ENCODE peak calls at places on chromosomes 7 and 10, in six cellular contexts. M is heart left ventricle, W is epithelial cell of esophagus, L is cardiac muscle cell, V is lung, X is astrocyte of the spinal cord. H is an unnamed sample.

GRCh38 chr7:84070770-84071169 is 123.8 kb downstream of the SEMA3A start:
- DNase-seq in W (no peak), M (no peak), X (no peak), V (no peak), L (no peak), H (no peak)

GRCh38 chr10:75401569-75402485 is at the start of gene ZNF503:
- DNase-seq in L (peak), X (peak), V (peak), W (peak), M (peak), H (peak)

GRCh38 chr10:103759100-103759781 is 96.1 kb downstream of the SH3PXD2A start:
- DNase-seq in W (peak), V (no peak), X (peak), M (peak), L (peak), H (peak)

GRCh38 chr10:17075975-17076374 is 53.6 kb downstream of the CUBN start:
- DNase-seq in L (no peak), M (no peak), V (no peak), W (no peak), X (no peak), H (peak)

GRCh38 chr10:90227259-90227658 is 525.9 kb downstream of the KIF20B start:
- DNase-seq in W (peak), X (peak), M (no peak), V (no peak), L (no peak), H (peak)

GRCh38 chr10:43006490-43006889 is 70.4 kb upstream of the RET start:
- DNase-seq in X (no peak), L (no peak), W (no peak), M (no peak), V (no peak), H (no peak)

GRCh38 chr10:36888925-36889573 is 236.3 kb upstream of the ANKRD30A start:
- DNase-seq in X (no peak), V (no peak), L (peak), M (no peak), W (peak), H (peak)

GRCh38 chr7:128108641-128109423 is 77.6 kb upstream of the LRRC4 start:
- DNase-seq in W (no peak), M (no peak), L (no peak), X (no peak), V (no peak), H (no peak)

GRCh38 chr7:40133561-40134427 is 628 bp downstream of the MPLKIP start:
- DNase-seq in V (no peak), M (no peak), W (peak), L (no peak), X (peak), H (peak)

GRCh38 chr10:128476845-128477244 is 350.6 kb upstream of the MKI67 start:
- DNase-seq in X (no peak), V (no peak), L (no peak), W (no peak), M (no peak), H (no peak)

GRCh38 chr7:18434171-18434570 is 61.4 kb upstream of the HDAC9 start:
- DNase-seq in W (no peak), M (no peak), V (no peak), L (no peak), X (no peak), H (no peak)

GRCh38 chr10:30587522-30588031 is 42.0 kb downstream of the LYZL2 start:
- DNase-seq in V (peak), X (no peak), M (peak), W (peak), L (no peak), H (no peak)

GRCh38 chr10:12707461-12708185 is 293.9 kb downstream of the CCDC3 start:
- DNase-seq in M (peak), L (peak), W (peak), X (peak), V (no peak), H (peak)

GRCh38 chr10:1390200-1390599 is 334.0 kb downstream of the WDR37 start:
- DNase-seq in W (no peak), M (no peak), L (no peak), V (no peak), X (no peak), H (no peak)

GRCh38 chr7:6437251-6437650 is 10.5 kb downstream of the DAGLB start:
- DNase-seq in X (no peak), M (no peak), V (no peak), W (peak), L (no peak), H (no peak)

GRCh38 chr10:119933179-119933578 is 40.6 kb downstream of the SEC23IP start:
- DNase-seq in X (peak), V (no peak), W (no peak), M (no peak), L (peak), H (peak)

GRCh38 chr10:86556532-86556931 is 34.9 kb upstream of the WAPL start:
- DNase-seq in X (no peak), W (peak), V (no peak), L (no peak), M (no peak), H (no peak)

GRCh38 chr7:141533149-141533949 is 17.9 kb upstream of the AGK start:
- DNase-seq in V (peak), W (peak), L (peak), X (peak), M (peak), H (peak)

GRCh38 chr10:29751232-29751631 is 116.5 kb upstream of the SVIL start:
- DNase-seq in L (no peak), W (no peak), M (no peak), V (no peak), X (no peak), H (no peak)

GRCh38 chr7:42226354-42226941 is 10.6 kb downstream of the GLI3 start:
- DNase-seq in W (no peak), L (no peak), V (no peak), M (no peak), X (no peak), H (peak)

GRCh38 chr7:12094365-12094921 is 116.7 kb upstream of the TMEM106B start:
- DNase-seq in V (no peak), W (peak), L (peak), X (no peak), M (no peak), H (peak)

GRCh38 chr10:12788277-12788676 is 213.2 kb downstream of the CCDC3 start:
- DNase-seq in L (no peak), X (no peak), W (no peak), V (no peak), M (no peak), H (no peak)

GRCh38 chr7:81150951-81151361 is 232.1 kb upstream of the SEMA3C start:
- DNase-seq in M (no peak), L (no peak), V (no peak), X (peak), W (peak), H (peak)

GRCh38 chr7:138025215-138026186 is 23.6 kb upstream of the CREB3L2 start:
- DNase-seq in X (no peak), L (no peak), W (peak), V (no peak), M (no peak), H (no peak)

GRCh38 chr7:98864726-98865420 is 4.9 kb downstream of the TMEM130 start:
- DNase-seq in L (no peak), M (no peak), W (no peak), V (no peak), X (no peak), H (peak)

GRCh38 chr7:93228302-93228701 is 2.0 kb upstream of the HEPACAM2 start:
- DNase-seq in M (no peak), L (peak), V (no peak), W (peak), X (peak), H (peak)

GRCh38 chr7:133790911-133791310 is 336.2 kb upstream of the LRGUK start:
- DNase-seq in M (no peak), X (no peak), V (no peak), W (no peak), L (no peak), H (no peak)
- TF ChIP-seq CTCF in M (no peak), X (no peak), V (no peak), W (no peak), L (no peak), H (no peak)

GRCh38 chr7:37524056-37524455 is 75.4 kb upstream of the ELMO1 start:
- DNase-seq in L (no peak), M (no peak), V (no peak), W (peak), X (no peak), H (no peak)

GRCh38 chr7:37527109-37527508 is 78.4 kb upstream of the ELMO1 start:
- DNase-seq in V (no peak), L (no peak), M (no peak), W (no peak), X (no peak), H (no peak)

GRCh38 chr7:37526623-37527022 is 78.0 kb upstream of the ELMO1 start:
- DNase-seq in M (no peak), V (no peak), X (no peak), L (no peak), W (no peak), H (no peak)

DNA sequence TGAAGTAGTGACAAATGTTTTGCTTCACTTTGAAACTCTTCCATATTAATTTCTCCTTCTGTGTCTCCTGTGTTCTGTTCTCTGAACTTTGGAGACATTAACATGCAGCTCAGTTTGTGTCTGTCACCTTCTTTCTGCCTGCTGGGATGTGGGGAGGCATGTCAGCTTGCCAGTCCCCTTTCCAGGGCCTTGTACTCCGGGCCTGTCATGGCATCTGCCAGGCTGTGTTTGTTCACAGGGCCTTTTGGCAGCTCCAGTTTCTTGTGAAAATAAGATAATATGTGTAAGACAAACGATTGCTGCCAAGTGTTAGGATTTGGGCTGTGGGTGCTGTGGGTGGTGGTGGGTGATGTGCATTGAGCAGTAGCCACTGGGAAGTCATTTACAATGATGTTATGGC is 76.1 kb upstream of the ELMO1 start:
- DNase-seq in L (no peak), M (no peak), X (no peak), V (no peak), W (no peak), H (no peak)
- H3K4me3 ChIP-seq in L (no peak), M (no peak), X (no peak), V (no peak), W (no peak), H (no peak)

DNA sequence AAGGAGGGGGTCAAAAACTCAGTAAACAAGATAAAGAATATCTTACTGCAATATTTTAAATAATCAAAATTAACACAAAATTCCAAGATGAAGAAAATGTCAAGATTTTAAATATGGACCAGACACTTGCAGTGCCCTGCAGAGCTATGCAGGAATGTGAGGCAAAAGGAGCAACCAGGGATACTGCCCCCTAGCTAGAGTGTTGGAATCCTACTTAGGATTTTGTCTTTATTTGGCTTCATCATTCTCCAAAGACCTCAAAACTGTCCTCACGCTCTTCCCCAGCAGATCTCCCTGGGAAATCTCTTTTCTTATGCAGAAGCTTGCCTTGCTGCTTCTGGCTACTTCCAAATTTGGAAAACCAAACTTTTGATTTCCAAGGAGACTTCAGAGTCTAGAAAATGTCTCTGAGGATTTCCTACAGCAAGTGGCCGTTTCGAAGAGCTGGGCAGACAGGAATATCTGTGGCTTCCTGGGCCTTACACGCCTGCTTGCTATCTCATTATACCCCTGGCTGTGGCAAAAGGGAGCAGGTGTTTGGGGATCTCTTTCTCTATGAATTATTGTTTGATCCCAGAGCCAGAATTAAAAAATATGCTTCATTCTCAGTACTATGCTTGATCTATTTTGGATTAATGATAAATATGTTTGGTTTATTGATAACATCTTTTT is 232.2 kb upstream of the BMPER start:
- DNase-seq in V (no peak), X (no peak), W (no peak), L (no peak), M (no peak), H (no peak)
- TF ChIP-seq CTCF in V (no peak), X (no peak), W (peak), L (no peak), M (no peak), H (no peak)

GRCh38 chr10:102744374-102745051 is 765 bp downstream of the WBP1L start:
- DNase-seq in L (no peak), V (no peak), M (no peak), X (peak), W (peak), H (peak)

GRCh38 chr10:102743078-102743587 is 615 bp upstream of the WBP1L start:
- DNase-seq in L (no peak), W (no peak), M (no peak), X (no peak), V (no peak), H (no peak)

GRCh38 chr10:102743588-102744373 is at the start of gene WBP1L:
- DNase-seq in W (peak), L (peak), V (peak), M (peak), X (peak), H (peak)

GRCh38 chr10:102741848-102742247 is 1.9 kb upstream of the WBP1L start:
- DNase-seq in X (no peak), L (no peak), M (no peak), W (no peak), V (no peak), H (no peak)

DNA sequence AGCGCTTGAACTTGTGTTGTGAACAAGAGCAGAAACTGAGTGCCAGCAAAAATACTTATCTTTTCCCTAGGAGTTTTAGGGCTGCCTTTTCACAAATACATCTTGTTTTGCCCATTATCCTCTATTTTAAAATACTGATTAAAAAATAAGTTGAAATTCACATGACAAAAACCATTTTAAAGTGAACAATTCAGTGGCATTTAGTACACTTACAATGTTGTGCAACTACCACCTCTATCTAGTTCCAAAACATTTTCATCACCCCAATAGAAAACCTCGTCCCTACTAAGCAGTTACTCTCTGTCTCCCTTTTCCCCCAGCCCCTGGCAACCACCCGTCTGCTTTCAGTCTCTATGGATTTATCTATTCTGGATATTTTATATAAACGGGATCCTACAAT is 1.4 kb downstream of the WBP1L start:
- DNase-seq in X (no peak), V (no peak), W (no peak), M (no peak), L (no peak), H (no peak)
- H3K4me3 ChIP-seq in X (peak), V (peak), W (peak), M (peak), L (peak), H (peak)

GRCh38 chr7:55004579-55004978 is 14.2 kb upstream of the EGFR start:
- DNase-seq in M (no peak), V (no peak), W (no peak), L (no peak), X (no peak), H (no peak)
- TF ChIP-seq CTCF in M (no peak), V (no peak), W (no peak), L (no peak), X (no peak), H (no peak)

DNA sequence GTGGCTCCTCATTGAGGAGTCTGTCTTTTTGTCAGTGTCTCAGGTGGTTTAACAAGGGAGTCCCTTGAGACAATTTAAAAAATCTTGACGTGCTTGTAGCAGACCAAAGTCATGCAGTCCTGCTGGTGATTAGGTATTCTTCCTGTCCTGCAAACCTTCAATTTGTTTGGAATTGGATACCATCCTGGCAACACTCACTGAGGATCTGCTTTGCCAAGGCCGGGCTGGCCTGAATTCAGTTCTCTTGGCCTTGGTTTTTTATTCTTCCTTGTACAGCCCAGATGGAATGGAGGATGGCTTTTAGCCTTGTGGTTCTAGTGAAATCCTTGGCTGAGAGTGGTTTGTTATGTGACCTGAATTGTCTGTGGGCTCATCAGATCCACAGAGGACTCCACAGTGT is 129.0 kb downstream of the PLXDC2 start:
- DNase-seq in L (no peak), X (no peak), W (no peak), M (peak), V (no peak), H (peak)
- H3K4me3 ChIP-seq in L (no peak), X (no peak), W (no peak), M (no peak), V (no peak), H (no peak)

GRCh38 chr7:151679073-151679708 is 159.5 kb upstream of the RHEB start:
- DNase-seq in L (no peak), M (no peak), X (no peak), V (no peak), W (no peak), H (no peak)
- TF ChIP-seq CTCF in L (no peak), M (no peak), X (no peak), V (no peak), W (no peak), H (no peak)

GRCh38 chr10:31912289-31912688 is 16.3 kb downstream of the ARHGAP12 start:
- DNase-seq in M (no peak), L (no peak), W (peak), V (no peak), X (peak), H (peak)
- H3K4me3 ChIP-seq in M (no peak), L (no peak), W (no peak), V (no peak), X (no peak), H (no peak)

DNA sequence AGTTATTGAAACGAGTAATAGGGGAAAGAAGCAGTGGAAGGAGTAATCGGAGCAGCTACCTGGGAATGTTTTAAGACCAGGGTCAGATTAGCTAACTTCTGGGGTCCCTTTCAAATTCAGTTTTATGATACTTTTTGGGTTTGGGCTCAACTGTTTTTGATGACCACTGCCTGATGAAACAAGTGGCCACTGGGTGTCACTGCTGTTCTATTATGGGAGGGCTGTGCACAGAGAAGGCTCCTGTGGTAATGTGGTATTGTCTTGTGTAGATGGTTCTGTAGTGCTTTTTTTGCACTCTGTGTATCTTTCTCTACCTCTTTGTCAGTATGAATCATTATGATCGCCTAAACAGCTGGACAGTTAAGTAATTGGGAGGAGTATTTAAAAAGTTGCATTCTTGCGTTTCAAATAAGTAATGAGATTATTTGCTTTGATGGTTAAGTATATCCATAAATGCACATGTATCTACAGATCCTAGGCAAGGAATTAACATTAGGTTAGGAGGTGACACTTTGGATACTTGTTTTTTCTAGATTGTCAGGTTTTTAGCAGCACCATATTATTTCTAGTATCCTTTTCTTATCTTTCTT is 128.4 kb downstream of the ABCA13 start:
- DNase-seq in X (peak), L (peak), M (peak), V (peak), W (peak), H (peak)
- TF ChIP-seq CTCF in X (peak), L (peak), M (peak), V (peak), W (peak), H (peak)